ENCODE peak calls at places on chromosome X, in five cellular contexts. P is fibroblast of mammary gland, S is right atrium auricular region, K is bronchial epithelial cell, J is thoracic aorta. U is an unnamed sample.
A peak's percentile ranks its signal among the peaks of the same experiment; 100 is the strongest.

GRCh38 chrX:41334866-41335589 is 1.1 kb downstream of the DDX3X start:
- DNase-seq in P (peak; percentile 58), S (peak; percentile 76), K (no peak), J (no peak), U (no peak)

GRCh38 chrX:119190251-119190651 is 45.8 kb upstream of the PGRMC1 start:
- DNase-seq in P (peak; percentile 40), S (no peak), K (no peak), J (no peak), U (no peak)

GRCh38 chrX:49172280-49172780 is 632 bp downstream of the PLP2 start:
- DNase-seq in P (peak; percentile 59), S (peak; percentile 84), K (peak; percentile 60), J (no peak), U (no peak)

GRCh38 chrX:134444681-134445080 is 15.3 kb upstream of the HPRT1 start:
- DNase-seq in P (no peak), S (no peak), K (no peak), J (no peak), U (no peak)

GRCh38 chrX:912677-913076 is 282.1 kb downstream of the SHOX start:
- DNase-seq in P (no peak), S (no peak), K (no peak), J (no peak), U (no peak)

GRCh38 chrX:38887222-38887621 is 86.0 kb downstream of the MID1IP1 start:
- DNase-seq in P (no peak), S (no peak), K (no peak), J (no peak), U (no peak)

GRCh38 chrX:68488657-68489056 is 10.2 kb upstream of the YIPF6 start:
- DNase-seq in P (no peak), S (no peak), K (no peak), J (no peak), U (no peak)

GRCh38 chrX:84248226-84248625 is 60.2 kb upstream of the RPS6KA6 start:
- DNase-seq in P (peak; percentile 69), S (no peak), K (peak; percentile 47), J (no peak), U (peak; percentile 2)

GRCh38 chrX:15321447-15321846 is 6.0 kb upstream of the ASB11 start:
- DNase-seq in P (no peak), S (no peak), K (no peak), J (no peak), U (no peak)

GRCh38 chrX:44775726-44776125 is 68.1 kb upstream of the DUSP21 start:
- DNase-seq in P (no peak), S (no peak), K (no peak), J (no peak), U (no peak)

GRCh38 chrX:2694868-2695267 is 3.8 kb downstream of the CD99 start:
- DNase-seq in P (peak; percentile 63), S (no peak), K (no peak), J (no peak), U (no peak)

GRCh38 chrX:2691543-2692220 is 587 bp downstream of the CD99 start:
- DNase-seq in P (peak; percentile 50), S (no peak), K (no peak), J (peak; percentile 28), U (no peak)

GRCh38 chrX:2693526-2694002 is 2.5 kb downstream of the CD99 start:
- DNase-seq in P (no peak), S (no peak), K (no peak), J (no peak), U (no peak)

GRCh38 chrX:2692221-2693122 is 1.4 kb downstream of the CD99 start:
- DNase-seq in P (peak; percentile 40), S (peak; percentile 78), K (no peak), J (peak; percentile 26), U (no peak)

GRCh38 chrX:2693123-2693438 is 2.0 kb downstream of the CD99 start:
- DNase-seq in P (no peak), S (no peak), K (no peak), J (no peak), U (no peak)
- H3K4me3 ChIP-seq in P (peak overlapping the region; percentile 71), S (peak overlapping the region; percentile 85), K (no peak overlapping the region), J (peak overlapping the region; percentile 77), U (peak overlapping the region; percentile 82)

DNA sequence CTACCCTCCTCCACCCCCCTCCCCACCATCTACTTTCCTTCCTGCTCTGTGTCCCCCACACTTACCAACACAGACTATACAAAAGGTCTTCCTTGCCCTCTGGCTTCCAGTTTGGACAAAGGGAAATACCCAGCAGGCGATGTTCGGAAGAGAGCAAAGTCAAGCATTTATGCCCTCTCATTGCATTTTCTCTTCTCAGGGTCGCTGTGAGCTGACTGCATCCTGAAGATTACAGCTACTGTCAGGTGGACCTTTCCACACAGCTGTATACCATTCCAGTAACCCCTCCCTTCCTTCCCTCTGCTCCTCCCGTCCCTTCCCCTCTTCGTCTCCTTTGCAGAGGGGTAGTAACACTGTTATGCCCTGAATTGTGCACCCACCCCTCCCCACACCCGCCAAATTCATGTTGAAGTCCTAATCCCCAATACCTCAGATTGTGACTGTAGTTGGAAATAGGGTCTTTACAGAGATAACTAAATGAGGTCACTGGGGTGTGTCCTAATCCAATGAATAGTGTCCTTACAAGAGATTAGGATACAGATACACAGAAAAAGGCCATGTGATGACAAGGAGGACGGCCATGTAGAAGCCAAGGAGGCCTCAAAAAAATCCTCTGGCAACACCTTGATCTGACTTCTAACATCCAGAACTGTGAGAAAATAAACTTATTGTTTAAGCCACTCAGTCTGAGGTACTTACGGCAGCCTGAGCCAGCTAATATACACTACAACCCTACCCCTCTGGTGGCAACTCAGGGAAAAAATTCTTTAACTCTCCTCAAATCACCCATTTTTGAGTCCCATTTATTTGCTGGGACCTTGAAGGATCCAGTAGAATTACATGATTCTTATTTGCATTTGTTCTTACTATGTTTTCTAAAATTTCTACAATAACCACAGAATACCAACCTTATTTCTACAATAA is 11.7 kb downstream of the MORF4L2 start:
- DNase-seq in P (no peak), S (no peak), K (no peak), J (no peak), U (no peak)
- TF ChIP-seq CTCF in P (no peak), S (no peak), K (no peak), J (no peak), U (no peak)

GRCh38 chrX:110118535-110118934 is 115.6 kb downstream of the TMEM164 start:
- DNase-seq in P (no peak), S (no peak), K (no peak), J (no peak), U (no peak)
- H3K4me3 ChIP-seq in P (no peak overlapping the region), S (no peak overlapping the region), K (no peak overlapping the region), J (no peak overlapping the region), U (no peak overlapping the region)

GRCh38 chrX:95076449-95076848 is 1402.4 kb downstream of the FAM133A start:
- DNase-seq in P (peak; percentile 60), S (no peak), K (peak; percentile 21), J (no peak), U (no peak)
- TF ChIP-seq CTCF in P (peak; percentile 74), S (no peak), K (peak; percentile 27), J (no peak), U (peak; percentile 37)

DNA sequence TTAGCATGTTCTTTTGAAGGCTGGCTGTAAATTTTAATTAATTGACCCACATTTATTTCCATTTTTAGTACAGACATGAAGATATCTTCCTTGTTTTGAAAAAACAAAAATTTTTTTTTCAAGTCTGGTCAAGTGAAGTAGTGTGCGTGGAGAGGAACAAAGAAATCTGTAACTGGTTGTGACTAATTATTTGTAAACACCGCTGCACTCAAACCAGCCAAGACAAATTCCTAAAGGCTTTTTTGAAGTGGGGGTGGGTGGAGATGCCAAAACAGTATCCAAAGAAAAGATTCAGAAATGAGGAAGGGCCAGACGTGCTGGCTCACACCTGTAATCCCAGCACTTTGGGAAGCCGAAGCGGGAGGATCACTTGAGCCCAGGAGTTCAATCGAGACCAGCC is 88.3 kb downstream of the SHROOM2 start:
- DNase-seq in P (no peak), S (no peak), K (peak; percentile 75), J (no peak), U (no peak)
- H3K4me3 ChIP-seq in P (no peak overlapping the region), S (no peak overlapping the region), K (no peak overlapping the region), J (no peak overlapping the region), U (no peak overlapping the region)

DNA sequence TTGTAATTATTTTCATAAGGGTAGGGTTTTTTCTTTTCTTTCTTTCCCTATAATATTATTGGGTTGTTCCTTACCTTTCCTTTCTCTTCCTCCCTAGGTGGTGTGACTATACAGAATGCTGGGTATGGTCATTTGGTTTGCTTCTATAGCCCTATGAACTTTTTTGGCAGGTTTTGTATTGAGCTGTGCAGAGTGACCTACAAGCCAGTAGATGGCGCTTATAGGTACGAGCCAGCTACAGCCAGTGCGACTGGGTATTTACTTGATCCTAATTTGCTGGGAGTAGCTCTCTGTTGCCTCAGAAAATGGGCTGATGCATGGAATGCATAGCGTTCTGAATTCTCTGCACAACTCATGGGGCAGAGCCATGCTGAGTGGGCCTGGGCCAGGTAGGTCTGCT is 423.3 kb downstream of the MAGEE1 start:
- DNase-seq in P (no peak), S (no peak), K (no peak), J (no peak), U (no peak)
- TF ChIP-seq CTCF in P (peak; percentile 1), S (no peak), K (no peak), J (no peak), U (no peak)

GRCh38 chrX:40108084-40108958 is 10.6 kb upstream of the BCOR start:
- DNase-seq in P (peak; percentile 52), S (peak; percentile 68), K (no peak), J (no peak), U (no peak)
- H3K4me3 ChIP-seq in P (peak overlapping the region; percentile 10), S (peak overlapping the region; percentile 61), K (peak overlapping the region; percentile 43), J (peak overlapping the region; percentile 79), U (peak overlapping the region; percentile 40)

GRCh38 chrX:3206314-3206713 is 140.1 kb downstream of the MXRA5 start:
- DNase-seq in P (no peak), S (no peak), K (no peak), J (no peak), U (no peak)
- TF ChIP-seq CTCF in P (no peak), S (no peak), K (no peak), J (no peak), U (no peak)

U was measured in AG04449.